ENCODE peak calls at places on chromosomes 2 and 18, in nine cellular contexts. F is glutamatergic neuron; Q is stimulated activated CD4-positive, alpha-beta T cell treated with anti-CD3 and anti-CD28 coated beads, Interleukin-12 subunit alpha, Interleukin-12 subunit beta, amount 100 ng/mL, for 4 hours; L is activated CD8-positive, alpha-beta T cell treated with anti-CD3 and anti-CD28 coated beads, Interleukin-2, amount 10 ng/mL, durations not matched to agents 7 days and 5 days; X is NCI-H1417; M is RWPE1; U is activated CD4-positive, alpha-beta T cell treated with anti-CD3 and anti-CD28 coated beads for 36 hours; H is ELR; O is NCI-H524. B is an unnamed sample.
A peak's percentile ranks its signal among the peaks of the same experiment; 100 is the strongest.

GRCh38 chr2:120441744-120442471 is 96.0 kb downstream of the INHBB start:
- DNase-seq in F (peak; percentile 59), Q (no peak), L (no peak), X (no peak), M (peak; percentile 45), U (peak; percentile 30), H (no peak), O (peak; percentile 7), B (peak; percentile 78)

GRCh38 chr2:158402665-158403064 is 53.9 kb downstream of the CCDC148 start:
- DNase-seq in F (no peak), Q (no peak), L (no peak), X (no peak), M (no peak), U (no peak), H (no peak), O (no peak), B (no peak)

GRCh38 chr2:209426432-209426831 is 2.6 kb downstream of the MAP2 start:
- DNase-seq in F (no peak), Q (no peak), L (no peak), X (peak; percentile 64), M (peak; percentile 8), U (no peak), H (no peak), O (peak; percentile 84), B (peak; percentile 50)

GRCh38 chr2:24382363-24383021 is 22.2 kb upstream of the ITSN2 start:
- DNase-seq in F (peak; percentile 69), Q (peak; percentile 38), L (peak; percentile 55), X (peak; percentile 48), M (peak; percentile 67), U (peak; percentile 74), H (peak; percentile 72), O (peak; percentile 30), B (peak; percentile 53)

GRCh38 chr2:144084114-144084661 is 435.7 kb downstream of the ZEB2 start:
- DNase-seq in F (no peak), Q (no peak), L (no peak), X (no peak), M (peak; percentile 13), U (no peak), H (peak; percentile 89), O (no peak), B (no peak)

GRCh38 chr2:235514627-235515363 is 21.0 kb downstream of the AGAP1 start:
- DNase-seq in F (no peak), Q (no peak), L (no peak), X (no peak), M (peak; percentile 22), U (no peak), H (no peak), O (no peak), B (no peak)

GRCh38 chr2:237616373-237617304 is 10.7 kb upstream of the LRRFIP1 start:
- DNase-seq in F (no peak), Q (no peak), L (no peak), X (no peak), M (no peak), U (no peak), H (peak; percentile 61), O (no peak), B (no peak)

GRCh38 chr18:41829648-41830516 is 125.2 kb upstream of the PIK3C3 start:
- DNase-seq in F (no peak), Q (no peak), L (no peak), X (no peak), M (no peak), U (no peak), H (peak; percentile 82), O (no peak), B (no peak)

GRCh38 chr2:225270861-225271260 is 128.6 kb upstream of the NYAP2 start:
- DNase-seq in F (no peak), Q (no peak), L (peak; percentile 24), X (peak; percentile 2), M (peak; percentile 66), U (peak; percentile 23), H (peak; percentile 81), O (peak; percentile 34), B (no peak)

GRCh38 chr2:23347516-23348481 is 37.2 kb upstream of the KLHL29 start:
- DNase-seq in F (no peak), Q (no peak), L (no peak), X (no peak), M (no peak), U (no peak), H (no peak), O (no peak), B (no peak)

GRCh38 chr2:46174559-46175170 is 122.5 kb upstream of the EPAS1 start:
- DNase-seq in F (no peak), Q (no peak), L (no peak), X (no peak), M (no peak), U (no peak), H (no peak), O (no peak), B (no peak)

GRCh38 chr18:49768051-49768391 is 45.3 kb downstream of the ACAA2 start:
- DNase-seq in F (peak; percentile 64), Q (no peak), L (peak; percentile 35), X (peak; percentile 29), M (peak; percentile 19), U (peak; percentile 52), H (peak; percentile 62), O (peak; percentile 37), B (no peak)

GRCh38 chr2:18987021-18987420 is 371.4 kb downstream of the OSR1 start:
- DNase-seq in F (no peak), Q (no peak), L (no peak), X (no peak), M (no peak), U (no peak), H (no peak), O (no peak), B (no peak)

GRCh38 chr2:240293865-240294461 is 141.5 kb upstream of the GPC1 start:
- DNase-seq in F (no peak), Q (no peak), L (peak; percentile 16), X (no peak), M (no peak), U (no peak), H (no peak), O (peak; percentile 43), B (peak; percentile 71)

B was measured in NCI-H1092.